ENCODE peak calls at places on chromosomes 2 and 18, in six cellular contexts. E is activated CD8-positive, alpha-beta T cell treated with anti-CD3 and anti-CD28 coated beads for 36 hours; H is nephron progenitor cell; J is cardiac muscle cell; I is progenitor cell of endocrine pancreas; W is A549. U is an unnamed sample.
A peak's percentile ranks its signal among the peaks of the same experiment; 100 is the strongest.

GRCh38 chr2:18432999-18433398 is 127.5 kb downstream of the RDH14 start:
- DNase-seq in E (no peak), H (peak; percentile 36), J (peak; percentile 86), I (no peak), W (no peak), U (no peak)

GRCh38 chr2:238790126-238790820 is 57.6 kb upstream of the TWIST2 start:
- DNase-seq in E (no peak), H (peak; percentile 21), J (no peak), I (no peak), W (no peak), U (no peak)

GRCh38 chr2:235829726-235830125 is 335.9 kb downstream of the AGAP1 start:
- DNase-seq in E (no peak), H (no peak), J (no peak), I (no peak), W (no peak), U (no peak)

GRCh38 chr2:145258903-145259579 is 739.1 kb upstream of the ZEB2 start:
- DNase-seq in E (peak; percentile 52), H (no peak), J (no peak), I (no peak), W (no peak), U (no peak)

GRCh38 chr18:79579807-79580480 is 99.7 kb upstream of the CTDP1 start:
- DNase-seq in E (no peak), H (no peak), J (no peak), I (no peak), W (no peak), U (no peak)

GRCh38 chr2:150572194-150572766 is 84.8 kb upstream of the RND3 start:
- DNase-seq in E (no peak), H (no peak), J (no peak), I (no peak), W (no peak), U (no peak)

GRCh38 chr2:112793449-112793978 is 9.2 kb upstream of the IL1A start:
- DNase-seq in E (no peak), H (no peak), J (no peak), I (no peak), W (no peak), U (no peak)

GRCh38 chr2:102078773-102079172 is 63.8 kb upstream of the IL1R1 start:
- DNase-seq in E (no peak), H (no peak), J (no peak), I (no peak), W (no peak), U (no peak)

GRCh38 chr2:233164967-233165366 is 86.5 kb upstream of the ATG16L1 start:
- DNase-seq in E (no peak), H (no peak), J (no peak), I (no peak), W (no peak), U (no peak)

GRCh38 chr2:106886916-106887758 is 1.2 kb upstream of the ST6GAL2 start:
- DNase-seq in E (no peak), H (peak; percentile 70), J (peak; percentile 60), I (peak; percentile 62), W (peak; percentile 34), U (no peak)

GRCh38 chr2:84631047-84631446 is 114.7 kb downstream of the DNAH6 start:
- DNase-seq in E (no peak), H (peak; percentile 2), J (peak; percentile 45), I (no peak), W (peak; percentile 52), U (peak; percentile 15)

GRCh38 chr2:9138507-9139085 is 68.0 kb upstream of the ASAP2 start:
- DNase-seq in E (peak; percentile 12), H (peak; percentile 63), J (peak; percentile 73), I (peak; percentile 40), W (peak; percentile 65), U (no peak)

GRCh38 chr2:190301032-190301431 is 18.6 kb downstream of the HIBCH start:
- DNase-seq in E (no peak), H (no peak), J (no peak), I (no peak), W (no peak), U (no peak)

GRCh38 chr2:201642086-201642578 is 1.2 kb downstream of the TMEM237 start:
- DNase-seq in E (peak; percentile 79), H (no peak), J (no peak), I (no peak), W (no peak), U (no peak)

GRCh38 chr2:6077585-6077984 is 385.4 kb downstream of the SOX11 start:
- DNase-seq in E (no peak), H (no peak), J (no peak), I (no peak), W (no peak), U (no peak)

GRCh38 chr2:106878206-106878605 is 7.8 kb downstream of the ST6GAL2 start:
- DNase-seq in E (no peak), H (no peak), J (no peak), I (no peak), W (no peak), U (no peak)

GRCh38 chr2:3294066-3294465 is 83.6 kb downstream of the EIPR1 start:
- DNase-seq in E (no peak), H (no peak), J (no peak), I (no peak), W (no peak), U (no peak)

GRCh38 chr2:31163011-31163540 is 24.8 kb upstream of the GALNT14 start:
- DNase-seq in E (no peak), H (no peak), J (no peak), I (no peak), W (no peak), U (no peak)

GRCh38 chr18:79599503-79599931 is 80.1 kb upstream of the CTDP1 start:
- DNase-seq in E (no peak), H (peak; percentile 4), J (no peak), I (no peak), W (peak; percentile 16), U (no peak)

GRCh38 chr2:206556357-206556949 is 85.8 kb upstream of the FAM237A start:
- DNase-seq in E (no peak), H (no peak), J (peak; percentile 54), I (no peak), W (peak; percentile 5), U (peak; percentile 30)

GRCh38 chr2:55807900-55808299 is 114.3 kb upstream of the PNPT1 start:
- DNase-seq in E (no peak), H (no peak), J (no peak), I (no peak), W (no peak), U (no peak)

GRCh38 chr2:70501215-70501614 is 52.4 kb downstream of the TGFA start:
- DNase-seq in E (no peak), H (no peak), J (no peak), I (no peak), W (no peak), U (no peak)

GRCh38 chr18:55589625-55590291 is 1.8 kb upstream of the TCF4 start:
- DNase-seq in E (peak; percentile 85), H (peak; percentile 96), J (peak; percentile 95), I (peak; percentile 88), W (peak; percentile 69), U (peak; percentile 57)

GRCh38 chr2:56185582-56186046 is 1.8 kb downstream of the CCDC85A start:
- DNase-seq in E (no peak), H (peak; percentile 36), J (peak; percentile 53), I (no peak), W (peak; percentile 49), U (no peak)

GRCh38 chr2:71782323-71782722 is 329.0 kb downstream of the DYSF start:
- DNase-seq in E (no peak), H (no peak), J (no peak), I (peak; percentile 3), W (no peak), U (peak; percentile 4)

GRCh38 chr2:11811036-11811654 is 64.7 kb downstream of the LPIN1 start:
- DNase-seq in E (no peak), H (no peak), J (no peak), I (no peak), W (no peak), U (no peak)

GRCh38 chr2:237167934-237168333 is 82.2 kb downstream of the COPS8 start:
- DNase-seq in E (no peak), H (no peak), J (no peak), I (no peak), W (no peak), U (no peak)

GRCh38 chr2:47271054-47272000 is 116.2 kb upstream of the STPG4 start:
- DNase-seq in E (no peak), H (no peak), J (no peak), I (no peak), W (no peak), U (no peak)

GRCh38 chr2:47270421-47270820 is 115.3 kb upstream of the STPG4 start:
- DNase-seq in E (no peak), H (no peak), J (no peak), I (no peak), W (no peak), U (no peak)

GRCh38 chr2:47274054-47274779 is 119.1 kb upstream of the STPG4 start:
- DNase-seq in E (no peak), H (no peak), J (no peak), I (no peak), W (no peak), U (no peak)

GRCh38 chr2:47272905-47273758 is 118.0 kb upstream of the STPG4 start:
- DNase-seq in E (no peak), H (no peak), J (peak; percentile 26), I (no peak), W (no peak), U (no peak)

DNA sequence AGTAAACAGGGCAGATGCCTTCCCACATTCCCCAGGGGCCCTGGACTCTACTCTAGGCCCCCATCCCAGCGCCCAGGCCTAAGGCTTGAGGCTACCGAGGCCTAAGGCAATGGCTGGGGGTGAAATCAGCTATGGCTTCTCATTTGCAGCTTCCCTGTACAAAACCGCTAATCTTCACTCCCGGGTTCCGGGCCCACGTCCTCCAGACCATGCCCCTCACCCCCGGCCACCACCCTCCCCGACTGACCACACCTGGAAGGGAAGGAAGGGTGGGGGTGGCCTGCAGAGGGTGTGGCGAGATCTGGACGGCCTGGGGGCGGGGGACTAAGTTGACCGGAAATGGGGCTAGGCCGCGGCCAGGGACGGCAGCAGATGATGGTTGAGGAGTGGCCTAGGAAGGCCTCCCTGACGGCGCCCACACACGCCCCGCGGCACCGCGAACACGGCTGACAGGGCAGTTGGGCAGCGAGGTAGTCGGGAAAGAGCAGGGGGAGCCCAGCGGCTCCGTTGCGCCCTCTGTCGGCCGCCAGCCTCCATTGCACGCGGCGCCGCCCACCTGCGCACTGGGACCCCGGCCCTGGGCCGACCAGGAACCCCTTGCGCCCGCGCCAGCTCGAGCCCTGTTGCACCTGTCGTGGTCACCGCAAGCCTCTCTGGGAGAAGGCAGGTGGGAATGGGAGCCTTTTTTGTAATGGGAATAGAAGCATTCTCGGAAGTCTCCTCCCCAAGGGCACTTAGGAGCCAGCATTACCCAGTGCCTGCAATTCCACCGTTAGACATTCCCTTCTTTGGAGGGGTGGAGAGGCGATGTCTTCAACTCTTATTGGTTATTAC is 117.1 kb upstream of the STPG4 start:
- DNase-seq in E (peak; percentile 60), H (peak; percentile 76), J (peak; percentile 66), I (peak; percentile 61), W (peak; percentile 89), U (peak; percentile 90)
- TF ChIP-seq CTCF in E (peak; percentile 99), H (peak; percentile 98), J (peak; percentile 94), I (peak; percentile 98), W (peak; percentile 99), U (peak; percentile 93)

GRCh38 chr2:121405233-121405632 is 120.2 kb upstream of the TFCP2L1 start:
- DNase-seq in E (no peak), H (no peak), J (no peak), I (no peak), W (no peak), U (no peak)
- TF ChIP-seq CTCF in E (no peak), H (no peak), J (no peak), I (no peak), W (no peak), U (no peak)

GRCh38 chr18:62239475-62239874 is 52.4 kb downstream of the RELCH start:
- DNase-seq in E (no peak), H (no peak), J (no peak), I (no peak), W (no peak), U (no peak)
- TF ChIP-seq CTCF in E (no peak), H (no peak), J (no peak), I (peak; percentile 17), W (no peak), U (no peak)

GRCh38 chr18:44229693-44230108 is 451.0 kb upstream of the SETBP1 start:
- DNase-seq in E (no peak), H (no peak), J (peak; percentile 5), I (no peak), W (no peak), U (no peak)
- TF ChIP-seq CTCF in E (no peak), H (no peak), J (no peak), I (no peak), W (no peak), U (no peak)

U was measured in GM10248.